ENCODE peak calls at places on chromosome 19, in eight cellular contexts. C is GM23338, L is fibroblast of lung, Q is mesendoderm, F is GM23248, N is heart left ventricle, G is suprapubic skin, Y is AG04449. W is an unnamed sample.

GRCh38 chr19:43624933-43625332 is 5.5 kb upstream of the ZNF428 start:
- DNase-seq in C (peak), L (no peak), Q (peak), F (peak), N (peak), G (peak), Y (no peak), W (no peak)

GRCh38 chr19:18292460-18292809 is 11.0 kb upstream of the JUND start:
- DNase-seq in C (peak), L (no peak), Q (peak), F (no peak), N (no peak), G (no peak), Y (no peak), W (peak)

GRCh38 chr19:46614114-46614701 is 10.7 kb downstream of the PTGIR start:
- DNase-seq in C (peak), L (peak), Q (peak), F (peak), N (peak), G (peak), Y (no peak), W (peak)

GRCh38 chr19:5395541-5395940 is 54.9 kb upstream of the PTPRS start:
- DNase-seq in C (no peak), L (peak), Q (no peak), F (peak), N (no peak), G (no peak), Y (no peak), W (no peak)

GRCh38 chr19:45512881-45513483 is 5.7 kb downstream of the VASP start:
- DNase-seq in C (no peak), L (no peak), Q (no peak), F (no peak), N (no peak), G (no peak), Y (no peak), W (no peak)

GRCh38 chr19:3276341-3276799 is 51.9 kb downstream of the CELF5 start:
- DNase-seq in C (peak), L (no peak), Q (no peak), F (no peak), N (no peak), G (peak), Y (no peak), W (peak)

GRCh38 chr19:14400913-14401312 is 18.2 kb downstream of the DDX39A start:
- DNase-seq in C (no peak), L (peak), Q (no peak), F (no peak), N (no peak), G (no peak), Y (no peak), W (no peak)

GRCh38 chr19:45506991-45507863 is at the start of gene VASP:
- DNase-seq in C (peak), L (peak), Q (peak), F (peak), N (peak), G (peak), Y (no peak), W (peak)

GRCh38 chr19:20287070-20287469 is 120.1 kb downstream of the ZNF486 start:
- DNase-seq in C (no peak), L (no peak), Q (no peak), F (no peak), N (no peak), G (no peak), Y (no peak), W (no peak)

DNA sequence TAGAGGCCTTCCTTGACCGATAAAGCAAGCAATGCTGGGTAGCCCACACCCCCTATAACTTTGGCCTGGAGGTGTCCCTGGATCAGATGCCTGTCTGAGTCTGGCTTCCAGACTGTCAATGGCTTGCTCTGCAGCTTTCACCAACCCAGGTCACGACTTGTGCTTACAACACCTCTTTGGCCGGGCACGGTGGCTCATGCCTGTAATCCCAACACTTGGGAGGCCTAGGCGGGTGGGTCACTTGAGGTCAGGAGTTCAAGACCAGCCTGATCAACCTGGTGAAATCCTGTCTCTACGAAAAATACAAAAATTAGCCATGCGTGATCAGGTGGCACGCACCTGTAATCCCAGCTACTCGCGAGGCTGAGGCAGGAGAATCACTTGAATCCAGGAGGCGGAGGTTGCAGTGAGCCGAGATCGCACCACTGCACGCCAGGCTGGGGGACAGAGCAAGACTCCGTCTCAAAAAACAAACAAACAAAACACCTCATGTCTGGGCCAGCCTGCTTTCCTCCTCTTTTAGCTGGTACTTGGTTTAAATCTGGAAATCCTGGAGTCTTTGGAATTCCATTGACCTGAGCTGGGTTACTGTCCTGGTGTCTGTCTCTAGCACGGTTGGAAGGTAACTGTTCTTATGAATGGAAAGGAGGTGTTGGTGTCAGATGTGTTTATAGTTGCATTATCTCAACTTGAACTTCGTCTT is 10.3 kb upstream of the GARRE1 start:
- DNase-seq in C (no peak), L (no peak), Q (no peak), F (no peak), N (no peak), G (peak), Y (no peak), W (no peak)
- H3K4me3 ChIP-seq in C (no peak), L (no peak), Q (no peak), F (no peak), N (no peak), G (no peak), Y (no peak), W (no peak)

DNA sequence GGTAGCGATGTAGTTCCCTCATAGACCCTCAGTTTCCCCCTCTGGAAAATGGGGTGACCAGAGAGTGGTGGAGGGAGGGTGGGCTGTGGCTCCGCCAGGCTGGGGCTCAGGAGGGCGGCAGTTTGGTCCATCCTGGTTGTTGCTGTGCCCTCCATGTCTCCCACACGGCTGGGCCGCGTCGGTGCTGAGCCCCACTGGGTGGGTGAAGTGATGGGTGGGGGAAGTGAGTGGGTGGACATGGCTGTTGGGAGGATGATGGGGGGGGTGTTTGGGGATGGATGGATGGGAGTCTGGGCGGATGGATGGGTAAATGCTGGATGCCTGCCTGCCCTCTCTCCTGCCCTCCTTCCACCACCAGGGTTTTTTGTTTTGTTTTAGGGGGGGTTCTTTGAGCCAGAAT is 16.6 kb upstream of the EHD2 start:
- DNase-seq in C (no peak), L (no peak), Q (no peak), F (no peak), N (no peak), G (no peak), Y (no peak), W (no peak)
- H3K4me3 ChIP-seq in C (no peak), L (no peak), Q (no peak), F (no peak), N (no peak), G (no peak), Y (no peak), W (no peak)

DNA sequence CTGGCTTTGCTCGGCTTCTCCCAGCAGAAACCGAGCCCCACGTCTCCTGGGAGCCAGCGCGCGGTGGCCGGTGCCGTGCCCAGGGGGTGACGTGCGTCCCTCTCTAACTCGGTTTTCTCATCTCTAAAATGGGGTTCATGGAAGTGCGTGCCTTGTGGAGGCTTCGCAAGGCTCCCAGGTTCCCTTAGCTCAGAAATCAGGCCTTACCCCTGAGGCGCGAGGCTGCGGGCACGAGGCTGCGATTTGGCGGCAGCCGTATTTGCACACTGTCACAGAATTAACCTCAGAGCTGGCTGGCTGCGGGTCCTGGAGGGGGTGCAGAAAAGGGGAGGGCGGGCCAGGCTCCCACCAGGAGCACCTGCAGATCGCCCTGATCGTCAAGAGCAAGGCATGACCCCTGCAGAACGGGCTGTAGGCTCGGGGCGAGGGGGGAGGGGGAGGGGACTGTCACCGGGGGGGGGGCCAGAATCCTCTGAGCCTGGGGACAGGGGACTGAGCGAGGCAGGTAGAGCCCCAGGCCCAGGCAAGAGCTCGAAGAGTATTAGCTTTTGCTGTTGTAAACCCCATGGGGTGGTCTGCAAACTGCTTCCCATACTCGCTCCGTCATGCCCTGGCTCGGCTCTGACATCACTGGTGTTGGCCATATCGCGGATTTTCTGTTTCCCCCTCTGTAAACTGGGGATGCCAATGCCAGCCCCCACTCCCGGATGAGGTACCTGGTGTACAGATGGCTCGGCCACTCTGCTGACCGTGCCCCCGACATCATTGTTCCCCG is 62.2 kb downstream of the CCNE1 start:
- DNase-seq in C (no peak), L (no peak), Q (no peak), F (no peak), N (no peak), G (no peak), Y (no peak), W (no peak)
- H3K4me3 ChIP-seq in C (peak), L (no peak), Q (no peak), F (peak), N (peak), G (peak), Y (peak), W (peak)

GRCh38 chr19:29872224-29872731 is 60.5 kb downstream of the CCNE1 start:
- DNase-seq in C (peak), L (peak), Q (peak), F (peak), N (no peak), G (no peak), Y (no peak), W (no peak)
- H3K4me3 ChIP-seq in C (peak), L (no peak), Q (no peak), F (no peak), N (no peak), G (no peak), Y (no peak), W (no peak)